ENCODE peak calls at places on chromosome 1, in ten cellular contexts. U is substantia nigra, O is mucosa of gallbladder, D is Daoy, V is activated gamma-delta T cell treated with Interleukin-2 at 50 U/mL for 16 hours, L is AG08395, I is fibroblast of lung, F is astrocyte of the spinal cord, P is breast epithelium, N is tibial nerve. H is an unnamed sample.

GRCh38 chr1:35448344-35448801 is 108.8 kb downstream of the KIAA0319L start:
- DNase-seq in U (no peak), O (peak), D (peak), V (no peak), L (peak), I (peak), F (peak), P (no peak), N (peak), H (no peak)

GRCh38 chr1:101995984-101996731 is 568 bp downstream of the OLFM3 start:
- DNase-seq in U (no peak), O (no peak), D (no peak), V (no peak), L (no peak), I (no peak), F (no peak), P (no peak), N (no peak), H (no peak)

GRCh38 chr1:219265026-219265515 is 91.4 kb downstream of the LYPLAL1 start:
- DNase-seq in U (no peak), O (no peak), D (no peak), V (no peak), L (no peak), I (peak), F (no peak), P (no peak), N (no peak), H (no peak)

GRCh38 chr1:221166559-221167318 is 287.5 kb downstream of the HLX start:
- DNase-seq in U (no peak), O (no peak), D (no peak), V (no peak), L (no peak), I (no peak), F (no peak), P (no peak), N (no peak), H (no peak)

GRCh38 chr1:10530281-10530740 is 55.6 kb downstream of the PEX14 start:
- DNase-seq in U (no peak), O (peak), D (peak), V (no peak), L (no peak), I (peak), F (peak), P (peak), N (peak), H (no peak)

GRCh38 chr1:202349263-202349928 is 897 bp downstream of the PPP1R12B start:
- DNase-seq in U (no peak), O (no peak), D (peak), V (no peak), L (peak), I (peak), F (peak), P (no peak), N (no peak), H (no peak)

GRCh38 chr1:185720633-185721272 is 13.4 kb upstream of the HMCN1 start:
- DNase-seq in U (no peak), O (no peak), D (peak), V (no peak), L (peak), I (peak), F (peak), P (no peak), N (no peak), H (no peak)

GRCh38 chr1:228309548-228310067 is 97.0 kb downstream of the TRIM11 start:
- DNase-seq in U (no peak), O (no peak), D (no peak), V (no peak), L (no peak), I (no peak), F (no peak), P (no peak), N (no peak), H (no peak)

GRCh38 chr1:15799928-15800835 is 7.3 kb downstream of the UQCRHL start:
- DNase-seq in U (no peak), O (peak), D (peak), V (no peak), L (peak), I (peak), F (peak), P (peak), N (peak), H (no peak)

GRCh38 chr1:204301171-204301957 is 58.4 kb downstream of the PLEKHA6 start:
- DNase-seq in U (no peak), O (no peak), D (no peak), V (no peak), L (no peak), I (no peak), F (no peak), P (peak), N (no peak), H (no peak)

GRCh38 chr1:109104364-109105151 is 9.4 kb upstream of the ELAPOR1 start:
- DNase-seq in U (no peak), O (no peak), D (no peak), V (no peak), L (no peak), I (no peak), F (no peak), P (no peak), N (no peak), H (no peak)

GRCh38 chr1:234607091-234608025 is 2.6 kb downstream of the IRF2BP2 start:
- DNase-seq in U (peak), O (no peak), D (peak), V (no peak), L (no peak), I (peak), F (peak), P (no peak), N (no peak), H (peak)

GRCh38 chr1:89657886-89658285 is 25.0 kb downstream of the LRRC8C start:
- DNase-seq in U (no peak), O (no peak), D (no peak), V (no peak), L (no peak), I (no peak), F (peak), P (no peak), N (no peak), H (no peak)

GRCh38 chr1:1402081-1402900 is 3.2 kb upstream of the CCNL2 start:
- DNase-seq in U (no peak), O (no peak), D (peak), V (no peak), L (peak), I (peak), F (peak), P (no peak), N (no peak), H (no peak)

GRCh38 chr1:237031480-237031879 is 10.5 kb upstream of the RYR2 start:
- DNase-seq in U (no peak), O (no peak), D (no peak), V (no peak), L (peak), I (no peak), F (no peak), P (no peak), N (no peak), H (no peak)